ENCODE peak calls at places on chromosomes 11 and 22, in seven cellular contexts. E is AG04450; H is CMK; N is activated T-cell treated with anti-CD3 and anti-CD28 coated beads, Interleukin-2, amount 50 U/mL, for 72 hours; C is fibroblast of villous mesenchyme; J is T-helper 2 cell; D is iPS-NIHi11. P is an unnamed sample.

GRCh38 chr22:42313804-42314581 is 43.5 kb upstream of the TCF20 start:
- DNase-seq in D (peak; percentile 74), N (peak; percentile 36), C (peak; percentile 16), J (no peak), E (no peak), H (peak; percentile 42), P (no peak)

GRCh38 chr11:134278356-134278755 is 2.2 kb downstream of the GLB1L3 start:
- DNase-seq in D (no peak), E (no peak), N (no peak), C (no peak), H (no peak), J (no peak), P (no peak)

GRCh38 chr11:1878134-1879031 is 13.3 kb downstream of the PRR33 start:
- DNase-seq in H (no peak), C (peak; percentile 87), E (no peak), J (peak; percentile 5), N (no peak), D (no peak), P (no peak)

GRCh38 chr11:104003491-104003890 is 32.9 kb upstream of the DDI1 start:
- DNase-seq in E (no peak), J (no peak), C (peak; percentile 9), N (no peak), H (no peak), D (no peak), P (no peak)

GRCh38 chr11:44604171-44604581 is 38.7 kb downstream of the CD82 start:
- DNase-seq in E (no peak), H (no peak), N (no peak), J (no peak), D (no peak), C (no peak), P (no peak)

GRCh38 chr22:31574015-31574670 is 77.8 kb downstream of the SFI1 start:
- DNase-seq in N (no peak), D (no peak), H (no peak), C (no peak), E (no peak), J (no peak), P (no peak)

GRCh38 chr11:124481365-124482323 is 36.1 kb upstream of the OR8B8 start:
- DNase-seq in C (peak; percentile 66), E (peak; percentile 10), J (no peak), D (peak; percentile 35), N (no peak), H (no peak), P (no peak)

GRCh38 chr22:23251445-23252093 is 71.3 kb downstream of the BCR start:
- DNase-seq in N (peak; percentile 33), E (no peak), J (no peak), D (no peak), C (no peak), H (no peak), P (no peak)

GRCh38 chr22:48476599-48476998 is 1351.1 kb downstream of the BRD1 start:
- DNase-seq in N (no peak), J (no peak), C (no peak), E (no peak), H (no peak), D (no peak), P (no peak)

P was measured in activated gamma-delta T cell treated with anti-CD3 and anti-CD28 coated beads, Interleukin-2, amount 50 U/mL, for 16 hours.